ENCODE peak calls at places on chromosomes 2 and 18, in four cellular contexts. U, F, N and R are unnamed samples.

GRCh38 chr2:231032575-231033140 is 4.7 kb upstream of the C2orf72 start:
- DNase-seq in U (no peak), F (no peak), N (no peak), R (no peak)

GRCh38 chr2:51782874-51783765 is 751.2 kb upstream of the NRXN1 start:
- DNase-seq in U (no peak), F (no peak), N (no peak), R (no peak)

GRCh38 chr2:208373460-208374089 is 33.0 kb upstream of the PTH2R start:
- DNase-seq in U (peak; percentile 57), F (peak; percentile 43), N (peak; percentile 35), R (peak; percentile 64)

GRCh38 chr2:70851704-70852103 is 16.1 kb upstream of the CD207 start:
- DNase-seq in U (no peak), F (no peak), N (no peak), R (no peak)

GRCh38 chr18:55048892-55049291 is 89.6 kb upstream of the CCDC68 start:
- DNase-seq in U (no peak), F (no peak), N (no peak), R (no peak)

GRCh38 chr2:96895709-96896651 is 26.1 kb upstream of the SEMA4C start:
- DNase-seq in U (no peak), F (no peak), N (peak; percentile 51), R (no peak)

GRCh38 chr2:179186126-179186525 is 78.5 kb downstream of the SESTD1 start:
- DNase-seq in U (no peak), F (no peak), N (no peak), R (no peak)

GRCh38 chr2:136052374-136053362 is 65.3 kb downstream of the CXCR4 start:
- DNase-seq in U (no peak), F (no peak), N (no peak), R (no peak)

GRCh38 chr18:3248670-3249359 is 1.2 kb downstream of the MYL12A start:
- DNase-seq in U (no peak), F (peak; percentile 61), N (no peak), R (no peak)

GRCh38 chr18:49612515-49613033 is 50.7 kb downstream of the LIPG start:
- DNase-seq in U (peak; percentile 36), F (no peak), N (no peak), R (no peak)

GRCh38 chr2:94982661-94983060 is 42.8 kb upstream of the MAL start:
- DNase-seq in U (no peak), F (no peak), N (no peak), R (no peak)

GRCh38 chr18:24321071-24321470 is 76.6 kb downstream of the OSBPL1A start:
- DNase-seq in U (no peak), F (no peak), N (no peak), R (no peak)

GRCh38 chr2:192007819-192008218 is 160.9 kb upstream of the CAVIN2 start:
- DNase-seq in U (no peak), F (no peak), N (no peak), R (no peak)

GRCh38 chr2:226730487-226730886 is 69.1 kb downstream of the IRS1 start:
- DNase-seq in U (peak; percentile 16), F (peak; percentile 22), N (no peak), R (no peak)

GRCh38 chr2:168192839-168193616 is 54.4 kb downstream of the STK39 start:
- DNase-seq in U (no peak), F (no peak), N (no peak), R (no peak)

GRCh38 chr2:18473241-18473841 is 87.1 kb downstream of the RDH14 start:
- DNase-seq in U (no peak), F (no peak), N (no peak), R (no peak)

GRCh38 chr2:230931556-230932231 is 6.7 kb upstream of the GPR55 start:
- DNase-seq in U (no peak), F (no peak), N (no peak), R (no peak)

GRCh38 chr2:16270441-16270840 is 330.1 kb downstream of the MYCN start:
- DNase-seq in U (no peak), F (no peak), N (no peak), R (no peak)

GRCh38 chr2:144132357-144132756 is 387.6 kb downstream of the ZEB2 start:
- DNase-seq in U (no peak), F (no peak), N (no peak), R (no peak)

GRCh38 chr2:30653847-30654246 is 153.4 kb downstream of the CAPN13 start:
- DNase-seq in U (no peak), F (no peak), N (no peak), R (no peak)
- TF ChIP-seq ELF4 in U (no peak), F (no peak), N (no peak), R (no peak)

GRCh38 chr2:237290249-237290648 is 123.7 kb downstream of the COL6A3 start:
- DNase-seq in U (no peak), F (no peak), N (no peak), R (peak; percentile 27)
- TF ChIP-seq ELF4 in U (no peak), F (no peak), N (no peak), R (no peak)

GRCh38 chr2:14677039-14677438 is 44.5 kb downstream of the LRATD1 start:
- DNase-seq in U (no peak), F (no peak), N (no peak), R (no peak)
- TF ChIP-seq ELF4 in U (no peak), F (no peak), N (no peak), R (no peak)

GRCh38 chr2:232437130-232437620 is 18.8 kb upstream of the ALPI start:
- DNase-seq in U (no peak), F (no peak), N (no peak), R (no peak)

GRCh38 chr2:232439758-232440135 is 16.2 kb upstream of the ALPI start:
- DNase-seq in U (no peak), F (no peak), N (no peak), R (no peak)

GRCh38 chr2:232438051-232438450 is 17.9 kb upstream of the ALPI start:
- DNase-seq in U (no peak), F (no peak), N (no peak), R (no peak)

GRCh38 chr2:232441147-232441651 is 14.8 kb upstream of the ALPI start:
- DNase-seq in U (no peak), F (no peak), N (no peak), R (no peak)

DNA sequence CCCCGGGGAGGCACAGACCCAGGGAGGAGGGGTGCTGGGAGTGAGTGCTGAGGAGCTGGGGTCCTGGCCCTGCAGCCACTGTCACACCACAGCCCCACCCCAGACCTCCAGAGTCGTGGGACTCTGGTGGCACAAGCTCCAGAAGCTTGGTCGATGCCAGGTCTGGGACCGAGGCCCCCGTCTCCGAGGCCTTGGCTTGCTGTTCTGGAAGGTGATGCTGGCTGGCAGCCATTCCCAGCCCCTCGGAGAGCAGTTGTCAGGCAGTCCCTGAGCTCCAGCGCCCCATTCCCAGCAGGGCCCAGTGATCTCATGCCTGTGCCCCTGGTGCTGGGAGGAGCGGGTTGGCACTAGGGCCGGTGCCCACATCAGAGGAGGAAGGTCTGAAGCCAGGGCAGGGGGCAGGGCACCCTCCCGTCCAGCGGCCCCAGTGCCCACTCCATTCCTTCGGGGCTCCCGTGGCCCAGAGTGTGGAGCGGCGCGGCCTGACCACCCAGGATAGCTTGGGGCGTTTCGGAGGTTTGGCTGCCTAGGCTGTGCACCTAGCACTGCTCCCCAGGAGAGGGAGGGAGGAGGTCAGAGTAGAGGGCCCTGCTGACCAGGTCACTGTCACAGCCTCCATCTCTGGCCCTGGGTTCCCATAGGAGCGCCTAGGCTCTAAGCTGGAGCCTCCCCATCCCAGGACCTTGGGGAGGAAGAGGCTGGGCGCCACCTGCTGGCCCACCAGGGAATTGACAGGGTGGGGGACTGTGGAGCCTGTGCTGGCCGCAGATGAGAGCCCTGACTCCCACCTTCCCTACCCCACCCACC is 16.8 kb upstream of the ALPI start:
- DNase-seq in U (peak; percentile 80), F (no peak), N (peak; percentile 14), R (no peak)
- TF ChIP-seq ELF4 in U (no peak), F (no peak), N (no peak), R (no peak)

DNA sequence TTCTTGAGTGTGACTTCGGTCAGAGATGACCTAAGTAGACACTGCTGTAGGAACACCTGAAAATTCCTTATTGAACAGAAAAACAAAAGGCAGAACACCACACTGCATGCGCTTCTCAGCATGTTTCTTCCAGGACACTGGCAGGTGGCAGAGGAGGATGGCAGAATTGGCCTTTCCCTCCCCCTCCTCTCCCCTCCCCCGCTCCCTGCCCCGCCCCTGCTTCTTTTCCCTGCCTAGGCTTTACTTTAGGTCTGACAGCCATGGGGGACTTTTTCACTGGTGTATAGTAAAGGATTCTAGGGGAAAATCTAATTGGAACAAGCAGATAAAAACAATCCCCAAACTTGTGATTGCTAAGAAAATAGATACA is 109.6 kb downstream of the NOL10 start:
- DNase-seq in U (peak; percentile 27), F (no peak), N (no peak), R (no peak)
- TF ChIP-seq ELF4 in U (no peak), F (no peak), N (no peak), R (no peak)

GRCh38 chr2:214895469-214895868 is 86.0 kb upstream of the BARD1 start:
- DNase-seq in U (no peak), F (no peak), N (no peak), R (no peak)
- TF ChIP-seq ELF4 in U (no peak), F (no peak), N (no peak), R (no peak)